ENCODE peak calls at places on chromosomes 11 and 22, in seven cellular contexts. E is MM.1S, L is lower lobe of right lung, S is HCT116, R is right lobe of liver, C is kidney, H is mammary epithelial cell. Z is an unnamed sample. For H3K4me1 and H3K36me3, the result is how much of the 10 kb centered on the place peaks cover.

GRCh38 chr11:110425751-110426545 is 3.8 kb upstream of the FDX1 start:
- DNase-seq in E (no peak), L (no peak), S (no peak), R (no peak), C (no peak), H (no peak), Z (peak)

GRCh38 chr22:19701420-19702145 is 12.7 kb upstream of the SEPTIN5 start:
- DNase-seq in E (no peak), L (no peak), S (no peak), R (no peak), C (no peak), H (no peak), Z (no peak)

GRCh38 chr11:102449651-102450570 is 2.7 kb downstream of the TMEM123 start:
- DNase-seq in E (no peak), L (no peak), S (no peak), R (no peak), C (no peak), H (no peak), Z (no peak)

GRCh38 chr11:57480409-57481137 is 20.2 kb downstream of the RTN4RL2 start:
- DNase-seq in E (peak), L (peak), S (no peak), R (peak), C (peak), H (peak), Z (peak)

GRCh38 chr11:112784323-112785073 is 176.7 kb upstream of the NCAM1 start:
- DNase-seq in E (no peak), L (no peak), S (no peak), R (peak), C (peak), H (no peak), Z (peak)

GRCh38 chr11:41978951-41979350 is 519.5 kb upstream of the LRRC4C start:
- DNase-seq in E (no peak), L (no peak), S (no peak), R (no peak), C (no peak), H (peak), Z (no peak)

GRCh38 chr11:66311965-66312548 is 4.8 kb downstream of the CD248 start:
- DNase-seq in E (peak), L (peak), S (peak), R (peak), C (peak), H (peak), Z (peak)

GRCh38 chr11:15006139-15006759 is 34.1 kb upstream of the CALCA start:
- DNase-seq in E (peak), L (no peak), S (peak), R (no peak), C (no peak), H (peak), Z (peak)

GRCh38 chr11:125055107-125055715 is 7.9 kb upstream of the SLC37A2 start:
- DNase-seq in E (no peak), L (no peak), S (no peak), R (no peak), C (no peak), H (peak), Z (no peak)

GRCh38 chr22:29217827-29218757 is 12.4 kb downstream of the EMID1 start:
- DNase-seq in E (no peak), L (no peak), S (no peak), R (no peak), C (peak), H (no peak), Z (no peak)

GRCh38 chr11:96088914-96089313 is 165.0 kb upstream of the MTMR2 start:
- DNase-seq in E (no peak), L (no peak), S (no peak), R (no peak), C (no peak), H (no peak), Z (no peak)

GRCh38 chr11:125093502-125093901 is 17.9 kb downstream of the TMEM218 start:
- DNase-seq in E (no peak), L (no peak), S (no peak), R (no peak), C (no peak), H (no peak), Z (no peak)

GRCh38 chr22:33038836-33039235 is 19.3 kb downstream of the SYN3 start:
- DNase-seq in E (no peak), L (no peak), S (no peak), R (no peak), C (no peak), H (no peak), Z (no peak)

GRCh38 chr11:129390303-129390816 is 14.7 kb downstream of the BARX2 start:
- DNase-seq in E (no peak), L (no peak), S (no peak), R (no peak), C (no peak), H (no peak), Z (no peak)

GRCh38 chr11:72759468-72759867 is 7.3 kb upstream of the ARAP1 start:
- DNase-seq in E (no peak), L (no peak), S (no peak), R (no peak), C (peak), H (no peak), Z (no peak)

GRCh38 chr22:44309137-44309536 is 3.6 kb downstream of the SHISAL1 start:
- DNase-seq in E (no peak), L (no peak), S (peak), R (no peak), C (no peak), H (peak), Z (peak)

GRCh38 chr22:50613291-50613981 is 12.8 kb downstream of the MAPK8IP2 start:
- DNase-seq in E (no peak), L (peak), S (peak), R (peak), C (no peak), H (no peak), Z (no peak)

GRCh38 chr11:85826096-85826855 is 15.3 kb upstream of the SYTL2 start:
- DNase-seq in E (peak), L (no peak), S (no peak), R (peak), C (peak), H (peak), Z (peak)

GRCh38 chr22:41862530-41863266 is 29.8 kb downstream of the SREBF2 start:
- DNase-seq in E (no peak), L (no peak), S (no peak), R (no peak), C (no peak), H (no peak), Z (no peak)

GRCh38 chr22:44378380-44378779 is 65.6 kb upstream of the SHISAL1 start:
- DNase-seq in E (no peak), L (no peak), S (no peak), R (no peak), C (no peak), H (no peak), Z (no peak)

GRCh38 chr22:36286096-36286957 is 33.4 kb downstream of the APOL1 start:
- DNase-seq in E (peak), L (peak), S (peak), R (peak), C (peak), H (peak), Z (peak)

GRCh38 chr11:44110231-44110679 is 14.8 kb downstream of the EXT2 start:
- DNase-seq in E (peak), L (no peak), S (no peak), R (peak), C (no peak), H (peak), Z (peak)

GRCh38 chr22:45096256-45096907 is 67.3 kb upstream of the NUP50 start:
- DNase-seq in E (peak), L (no peak), S (peak), R (no peak), C (no peak), H (peak), Z (peak)

GRCh38 chr11:113023228-113023627 is 62.0 kb downstream of the NCAM1 start:
- DNase-seq in E (no peak), L (no peak), S (no peak), R (no peak), C (no peak), H (peak), Z (no peak)

GRCh38 chr22:19981171-19981960 is 35.3 kb downstream of the ARVCF start:
- DNase-seq in E (no peak), L (no peak), S (no peak), R (peak), C (peak), H (no peak), Z (no peak)

GRCh38 chr11:95045791-95046190 is 3.4 kb upstream of the KDM4F start:
- DNase-seq in E (no peak), L (no peak), S (no peak), R (no peak), C (no peak), H (no peak), Z (no peak)

GRCh38 chr11:115616941-115617340 is 112.7 kb upstream of the CADM1 start:
- DNase-seq in E (no peak), L (no peak), S (no peak), R (no peak), C (peak), H (no peak), Z (peak)

GRCh38 chr22:27370987-27371386 is 430.6 kb downstream of the MN1 start:
- DNase-seq in E (no peak), L (no peak), S (no peak), R (no peak), C (no peak), H (no peak), Z (no peak)

GRCh38 chr22:29517215-29517908 is 36.2 kb downstream of the THOC5 start:
- DNase-seq in E (no peak), L (no peak), S (no peak), R (peak), C (no peak), H (no peak), Z (no peak)

GRCh38 chr22:20015971-20016733 is 471 bp downstream of the ARVCF start:
- DNase-seq in E (no peak), L (peak), S (no peak), R (peak), C (peak), H (no peak), Z (no peak)

GRCh38 chr11:46293616-46294015 is 16.2 kb downstream of the CREB3L1 start:
- DNase-seq in E (no peak), L (no peak), S (no peak), R (no peak), C (peak), H (no peak), Z (no peak)

GRCh38 chr11:48036466-48036865 is 56.1 kb downstream of the PTPRJ start:
- DNase-seq in E (no peak), L (no peak), S (no peak), R (no peak), C (no peak), H (no peak), Z (no peak)

GRCh38 chr11:96063053-96063452 is 139.1 kb upstream of the MTMR2 start:
- DNase-seq in E (no peak), L (no peak), S (no peak), R (no peak), C (no peak), H (no peak), Z (no peak)

GRCh38 chr11:86119062-86119461 is 50.2 kb upstream of the PICALM start:
- DNase-seq in E (no peak), L (no peak), S (no peak), R (no peak), C (no peak), H (no peak), Z (no peak)

GRCh38 chr11:75867778-75868374 is 52.9 kb downstream of the UVRAG start:
- DNase-seq in E (peak), L (no peak), S (peak), R (no peak), C (no peak), H (peak), Z (peak)

GRCh38 chr11:108664730-108665525 is at the start of gene DDX10:
- DNase-seq in E (peak), L (peak), S (peak), R (peak), C (peak), H (peak), Z (peak)

GRCh38 chr11:11966354-11966741 is 42.1 kb downstream of the DKK3 start:
- DNase-seq in E (no peak), L (no peak), S (no peak), R (no peak), C (peak), H (no peak), Z (no peak)

GRCh38 chr11:100663583-100663982 is 23.5 kb upstream of the ARHGAP42 start:
- DNase-seq in E (no peak), L (no peak), S (no peak), R (no peak), C (no peak), H (no peak), Z (no peak)

GRCh38 chr11:102014756-102015155 is 32.5 kb upstream of the CFAP300 start:
- DNase-seq in E (no peak), L (no peak), S (no peak), R (no peak), C (no peak), H (no peak), Z (no peak)

GRCh38 chr22:41197808-41198585 is 7.1 kb upstream of the L3MBTL2 start:
- DNase-seq in E (peak), L (peak), S (no peak), R (peak), C (peak), H (no peak), Z (peak)

GRCh38 chr11:126413843-126414405 is 58.4 kb downstream of the ST3GAL4 start:
- DNase-seq in E (no peak), L (no peak), S (no peak), R (no peak), C (no peak), H (no peak), Z (no peak)
- H3K4me1 ChIP-seq in E (under half), L (under half), S (under half), R (under half), C (under half), H (under half), Z (under half)

GRCh38 chr11:28142724-28143123 is 34.5 kb downstream of the METTL15 start:
- DNase-seq in E (no peak), L (no peak), S (no peak), R (no peak), C (no peak), H (no peak), Z (no peak)

GRCh38 chr11:28137832-28138231 is 29.6 kb downstream of the METTL15 start:
- DNase-seq in E (no peak), L (no peak), S (no peak), R (no peak), C (no peak), H (no peak), Z (no peak)

GRCh38 chr11:28140689-28141455 is 32.7 kb downstream of the METTL15 start:
- DNase-seq in E (no peak), L (no peak), S (peak), R (no peak), C (no peak), H (peak), Z (no peak)

GRCh38 chr11:28144808-28145207 is 36.6 kb downstream of the METTL15 start:
- DNase-seq in E (no peak), L (no peak), S (no peak), R (no peak), C (no peak), H (peak), Z (no peak)

DNA sequence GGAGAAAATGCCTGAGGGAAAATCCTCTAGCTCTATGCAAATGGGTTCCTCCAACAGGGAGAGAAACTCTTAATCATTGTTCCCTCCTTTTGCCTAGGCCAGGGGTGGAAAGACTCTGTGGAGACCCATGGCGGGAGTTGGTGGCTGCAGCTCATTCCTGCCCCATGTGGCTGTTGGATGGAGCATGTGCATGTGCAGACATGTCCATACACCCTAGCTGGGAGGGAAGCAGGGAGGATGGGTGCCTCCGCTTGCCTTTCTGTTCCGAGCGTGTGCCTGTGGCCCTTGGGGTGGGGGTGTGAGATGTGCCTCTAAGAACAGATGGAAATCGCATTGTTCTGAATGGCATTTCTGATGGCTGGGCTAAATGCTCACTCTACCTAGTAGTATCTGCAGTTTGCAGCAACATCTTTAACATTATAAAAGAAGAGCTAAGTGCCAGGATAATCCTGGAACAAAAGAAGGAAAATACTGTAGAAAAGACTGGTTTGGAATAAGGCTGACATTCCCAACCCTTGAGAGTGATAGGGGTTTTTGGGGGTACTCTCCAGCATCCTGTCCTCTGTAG is 31.7 kb downstream of the METTL15 start:
- DNase-seq in E (no peak), L (no peak), S (no peak), R (no peak), C (no peak), H (no peak), Z (no peak)
- H3K27ac ChIP-seq in E (no peak), L (no peak), S (peak), R (no peak), C (no peak), H (peak), Z (no peak)

GRCh38 chr11:31303644-31304043 is 65.9 kb downstream of the DCDC1 start:
- DNase-seq in E (no peak), L (no peak), S (no peak), R (no peak), C (no peak), H (no peak), Z (no peak)

GRCh38 chr11:31301549-31302225 is 67.9 kb downstream of the DCDC1 start:
- DNase-seq in E (no peak), L (no peak), S (no peak), R (no peak), C (no peak), H (no peak), Z (no peak)
- H3K36me3 ChIP-seq in E (under half), L (under half), S (under half), R (under half), C (under half), H (under half), Z (under half)

GRCh38 chr22:23202812-23203451 is 22.6 kb downstream of the BCR start:
- DNase-seq in E (no peak), L (no peak), S (no peak), R (no peak), C (peak), H (no peak), Z (no peak)

GRCh38 chr22:23203452-23204124 is 23.3 kb downstream of the BCR start:
- DNase-seq in E (no peak), L (peak), S (no peak), R (no peak), C (peak), H (no peak), Z (no peak)

GRCh38 chr22:23205330-23205729 is 25.0 kb downstream of the BCR start:
- DNase-seq in E (no peak), L (no peak), S (no peak), R (peak), C (no peak), H (no peak), Z (no peak)

GRCh38 chr22:23204541-23205157 is 24.3 kb downstream of the BCR start:
- DNase-seq in E (no peak), L (peak), S (no peak), R (peak), C (peak), H (no peak), Z (no peak)

DNA sequence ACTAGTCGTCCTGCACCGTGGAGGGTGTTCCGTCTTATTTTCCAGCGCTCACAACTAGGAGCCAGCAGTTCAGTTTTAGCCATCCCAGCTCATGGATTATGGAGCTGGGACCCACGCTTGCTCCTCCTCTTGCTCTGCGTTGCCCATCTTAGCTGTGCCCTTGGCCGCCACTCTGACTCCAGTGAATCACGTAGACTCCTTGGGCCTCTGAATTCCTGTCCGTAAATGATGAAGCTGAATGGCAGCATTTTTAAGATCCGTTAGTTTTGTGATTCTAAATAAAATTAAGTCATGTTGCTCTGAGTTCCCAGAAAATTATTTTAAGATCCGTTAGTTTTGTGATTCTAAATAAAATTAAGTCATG is 23.8 kb downstream of the BCR start:
- DNase-seq in E (no peak), L (peak), S (no peak), R (no peak), C (no peak), H (no peak), Z (no peak)
- H3K4me1 ChIP-seq in E (under half), L (under half), S (under half), R (under half), C (under half), H (under half), Z (under half)

DNA sequence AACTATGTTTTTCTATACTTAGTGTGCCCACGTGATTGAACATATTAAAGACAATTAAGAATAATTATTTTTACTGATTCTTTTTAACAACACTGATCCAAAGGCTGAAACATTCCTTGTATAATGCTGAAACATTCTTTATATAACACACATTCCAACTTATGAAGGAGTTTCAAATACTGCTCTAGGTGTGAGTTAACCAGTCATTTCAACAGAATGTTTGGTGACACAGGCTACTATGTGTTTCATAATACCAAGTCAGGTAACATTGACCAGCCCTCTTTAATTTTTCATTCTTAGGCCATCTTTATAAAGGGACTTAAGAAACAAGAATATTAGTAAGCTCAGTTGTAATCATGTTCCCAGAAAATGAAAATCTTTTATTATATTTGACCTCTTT is 136.6 kb downstream of the ELP4 start:
- DNase-seq in E (no peak), L (no peak), S (no peak), R (no peak), C (no peak), H (peak), Z (no peak)
- H3K27ac ChIP-seq in E (no peak), L (no peak), S (no peak), R (no peak), C (no peak), H (peak), Z (peak)

GRCh38 chr11:10602945-10603344 is 34.5 kb upstream of the LYVE1 start:
- DNase-seq in E (no peak), L (no peak), S (no peak), R (no peak), C (no peak), H (no peak), Z (no peak)

GRCh38 chr11:10605941-10606381 is 37.5 kb upstream of the LYVE1 start:
- DNase-seq in E (no peak), L (peak), S (no peak), R (peak), C (no peak), H (no peak), Z (no peak)

GRCh38 chr11:10602366-10602765 is 33.9 kb upstream of the LYVE1 start:
- DNase-seq in E (no peak), L (no peak), S (no peak), R (no peak), C (no peak), H (no peak), Z (no peak)

GRCh38 chr11:10603721-10604297 is 35.3 kb upstream of the LYVE1 start:
- DNase-seq in E (no peak), L (no peak), S (no peak), R (no peak), C (no peak), H (no peak), Z (no peak)

GRCh38 chr11:10604340-10604748 is 35.9 kb upstream of the LYVE1 start:
- DNase-seq in E (no peak), L (no peak), S (no peak), R (no peak), C (peak), H (peak), Z (peak)
- H3K36me3 ChIP-seq in E (under half), L (under half), S (under half), R (under half), C (under half), H (under half), Z (under half)

GRCh38 chr11:67466962-67467771 is 1.9 kb downstream of the TMEM134 start:
- DNase-seq in E (no peak), L (no peak), S (no peak), R (no peak), C (peak), H (no peak), Z (no peak)
- H3K4me1 ChIP-seq in E (under half), L (under half), S (half or more), R (under half), C (under half), H (under half), Z (under half)

Z was measured in SJCRH30.